ENCODE peak calls at places on chromosomes 11 and 22, in seven cellular contexts. L, I, D, E, A, K and O are unnamed samples.
A peak's percentile ranks its signal among the peaks of the same experiment; 100 is the strongest.

GRCh38 chr22:46827072-46827780 is 64.8 kb downstream of the TBC1D22A start:
- DNase-seq in L (no peak), I (no peak), D (no peak), E (no peak), A (no peak), K (peak; percentile 23), O (no peak)

GRCh38 chr11:8886332-8886731 is 24.7 kb upstream of the AKIP1 start:
- DNase-seq in L (no peak), I (no peak), D (no peak), E (no peak), A (no peak), K (no peak), O (no peak)

GRCh38 chr11:32069361-32070058 is 21.4 kb upstream of the RCN1 start:
- DNase-seq in L (no peak), I (peak; percentile 58), D (no peak), E (no peak), A (no peak), K (no peak), O (no peak)

GRCh38 chr11:42344204-42344792 is 884.8 kb upstream of the LRRC4C start:
- DNase-seq in L (no peak), I (no peak), D (no peak), E (no peak), A (no peak), K (no peak), O (no peak)

GRCh38 chr11:15745266-15745665 is 611.1 kb downstream of the SOX6 start:
- DNase-seq in L (peak; percentile 47), I (no peak), D (no peak), E (no peak), A (no peak), K (no peak), O (no peak)

GRCh38 chr22:45768490-45768889 is 96.9 kb downstream of the ATXN10 start:
- DNase-seq in L (no peak), I (no peak), D (no peak), E (no peak), A (no peak), K (no peak), O (no peak)

GRCh38 chr22:33793464-33793863 is 126.8 kb downstream of the LARGE1 start:
- DNase-seq in L (no peak), I (no peak), D (no peak), E (no peak), A (no peak), K (no peak), O (no peak)

GRCh38 chr22:23053912-23054530 is 16.3 kb upstream of the GNAZ start:
- DNase-seq in L (no peak), I (no peak), D (no peak), E (no peak), A (peak; percentile 14), K (no peak), O (no peak)

GRCh38 chr11:130425156-130425555 is 3.3 kb downstream of the ADAMTS8 start:
- DNase-seq in L (no peak), I (no peak), D (no peak), E (no peak), A (no peak), K (no peak), O (no peak)

GRCh38 chr22:20316217-20316843 is 3.5 kb downstream of the DGCR6L start:
- DNase-seq in L (no peak), I (no peak), D (no peak), E (no peak), A (peak; percentile 10), K (no peak), O (no peak)

GRCh38 chr11:9206496-9206895 is 58.7 kb downstream of the DENND5A start:
- DNase-seq in L (peak; percentile 69), I (no peak), D (no peak), E (no peak), A (no peak), K (no peak), O (no peak)

GRCh38 chr22:33438273-33438672 is 380.1 kb upstream of the SYN3 start:
- DNase-seq in L (peak; percentile 94), I (peak; percentile 27), D (no peak), E (peak; percentile 32), A (no peak), K (no peak), O (no peak)

GRCh38 chr11:63608353-63609345 is 5.6 kb downstream of the PLAAT3 start:
- DNase-seq in L (peak; percentile 86), I (peak; percentile 22), D (no peak), E (no peak), A (no peak), K (no peak), O (no peak)

GRCh38 chr22:21047730-21048129 is 2.0 kb downstream of the LRRC74B start:
- DNase-seq in L (no peak), I (no peak), D (no peak), E (no peak), A (no peak), K (no peak), O (no peak)

GRCh38 chr11:34825315-34825669 is 90.9 kb downstream of the APIP start:
- DNase-seq in L (no peak), I (no peak), D (no peak), E (no peak), A (no peak), K (no peak), O (no peak)

GRCh38 chr11:46304605-46305004 is 27.1 kb downstream of the CREB3L1 start:
- DNase-seq in L (no peak), I (no peak), D (no peak), E (no peak), A (no peak), K (no peak), O (no peak)

GRCh38 chr11:46307369-46307768 is 29.9 kb downstream of the CREB3L1 start:
- DNase-seq in L (no peak), I (no peak), D (no peak), E (no peak), A (no peak), K (no peak), O (no peak)

GRCh38 chr11:46302866-46303265 is 25.4 kb downstream of the CREB3L1 start:
- DNase-seq in L (no peak), I (peak; percentile 92), D (peak; percentile 87), E (no peak), A (no peak), K (no peak), O (no peak)

GRCh38 chr11:46306296-46306853 is 28.9 kb downstream of the CREB3L1 start:
- DNase-seq in L (peak; percentile 48), I (no peak), D (no peak), E (no peak), A (no peak), K (no peak), O (no peak)

GRCh38 chr11:46305295-46305694 is 27.8 kb downstream of the CREB3L1 start:
- DNase-seq in L (peak; percentile 51), I (peak; percentile 40), D (no peak), E (no peak), A (no peak), K (no peak), O (no peak)
- TF ChIP-seq CTCF in L (peak; percentile 23), I (no peak), D (no peak), E (peak; percentile 21), A (no peak), K (peak; percentile 36), O (no peak)

GRCh38 chr11:16749666-16750065 is 11.2 kb downstream of the C11orf58 start:
- DNase-seq in L (no peak), I (no peak), D (no peak), E (no peak), A (no peak), K (no peak), O (no peak)
- TF ChIP-seq CTCF in L (no peak), I (no peak), D (no peak), E (no peak), A (no peak), K (no peak), O (no peak)

GRCh38 chr11:62122076-62122475 is 1.7 kb upstream of the INCENP start:
- DNase-seq in L (peak; percentile 14), I (no peak), D (no peak), E (no peak), A (no peak), K (peak; percentile 29), O (no peak)
- TF ChIP-seq CTCF in L (peak; percentile 12), I (peak; percentile 17), D (no peak), E (peak; percentile 21), A (no peak), K (peak; percentile 14), O (no peak)

GRCh38 chr22:29214232-29214631 is 8.5 kb downstream of the EMID1 start:
- DNase-seq in L (no peak), I (no peak), D (no peak), E (no peak), A (no peak), K (no peak), O (no peak)

GRCh38 chr22:29215012-29215860 is 9.5 kb downstream of the EMID1 start:
- DNase-seq in L (no peak), I (no peak), D (no peak), E (no peak), A (no peak), K (no peak), O (no peak)

GRCh38 chr22:29212738-29213137 is 7.0 kb downstream of the EMID1 start:
- DNase-seq in L (no peak), I (no peak), D (no peak), E (no peak), A (no peak), K (no peak), O (no peak)

GRCh38 chr22:29211066-29211841 is 5.6 kb downstream of the EMID1 start:
- DNase-seq in L (no peak), I (no peak), D (no peak), E (no peak), A (no peak), K (no peak), O (no peak)

GRCh38 chr22:29213481-29213880 is 7.8 kb downstream of the EMID1 start:
- DNase-seq in L (no peak), I (no peak), D (no peak), E (no peak), A (no peak), K (no peak), O (no peak)
- TF ChIP-seq CTCF in L (no peak), I (no peak), D (no peak), E (no peak), A (no peak), K (no peak), O (no peak)

DNA sequence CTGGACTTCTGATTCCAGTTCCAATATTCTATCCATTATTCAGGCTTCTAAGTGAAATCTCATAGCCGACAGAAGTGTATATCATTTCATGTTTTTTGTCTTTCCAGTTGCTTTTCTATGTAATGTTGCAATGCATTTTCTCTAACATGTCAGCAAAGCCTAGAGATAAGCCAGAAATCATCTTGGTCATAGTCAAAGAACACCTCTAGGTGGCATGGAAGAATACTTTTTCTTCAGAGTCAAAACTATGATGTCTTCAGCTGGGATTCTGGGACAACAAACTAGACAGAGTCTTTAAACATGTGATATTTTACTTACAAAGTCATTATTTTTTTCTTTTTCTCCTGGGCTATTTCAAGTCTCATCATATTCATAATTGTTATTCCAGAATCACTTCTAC is 4.4 kb downstream of the GAS2 start:
- DNase-seq in L (peak; percentile 32), I (peak; percentile 21), D (no peak), E (peak; percentile 59), A (no peak), K (peak; percentile 9), O (no peak)
- TF ChIP-seq CTCF in L (peak; percentile 36), I (peak; percentile 16), D (peak; percentile 21), E (peak; percentile 59), A (no peak), K (peak; percentile 18), O (no peak)